ENCODE peak calls at places on chromosomes 1 and 21, in ten cellular contexts. Z is colonic mucosa; C is stimulated activated CD8-positive, alpha-beta memory T cell treated with anti-CD3 and anti-CD28 coated beads, Interleukin-15, amount 100 ng/mL, for 4 hours; U is stimulated activated naive CD8-positive, alpha-beta T cell treated with anti-CD3 and anti-CD28 coated beads, Interleukin-15, Interleukin-2, amounts not matched to agents 100 U/mL and 50 U/mL, for 24 hours; M is kidney epithelial cell; W is psoas muscle; B is fibroblast of mammary gland; F is ELR; D is mesenchymal stem cell; N is Daoy. A is an unnamed sample.

GRCh38 chr1:19045898-19046889 is 89.7 kb upstream of the IFFO2 start:
- DNase-seq in W (no peak), F (no peak), B (no peak), Z (no peak), M (no peak), C (no peak), U (no peak), N (peak), D (no peak), A (no peak)

GRCh38 chr1:184527402-184527801 is 140.6 kb downstream of the C1orf21 start:
- DNase-seq in N (no peak), C (no peak), B (no peak), M (no peak), U (no peak), F (no peak), W (no peak), Z (no peak), D (no peak), A (no peak)

GRCh38 chr1:67791686-67792475 is 41.4 kb downstream of the GNG12 start:
- DNase-seq in F (peak), Z (no peak), B (peak), N (peak), C (no peak), W (no peak), D (peak), M (peak), U (no peak), A (no peak)

GRCh38 chr1:109266965-109267364 is 16.0 kb downstream of the PSRC1 start:
- DNase-seq in B (peak), M (no peak), C (no peak), W (no peak), F (peak), D (no peak), N (peak), Z (no peak), U (no peak), A (no peak)

GRCh38 chr1:218069180-218069579 is 215.9 kb upstream of the RRP15 start:
- DNase-seq in D (no peak), N (no peak), M (no peak), C (no peak), Z (no peak), F (no peak), B (no peak), U (no peak), W (no peak), A (no peak)

GRCh38 chr1:207352560-207352959 is 31.1 kb downstream of the CD55 start:
- DNase-seq in N (no peak), D (no peak), M (no peak), C (no peak), B (no peak), F (no peak), U (no peak), Z (no peak), W (no peak), A (no peak)

GRCh38 chr1:162175393-162175792 is 105.9 kb downstream of the NOS1AP start:
- DNase-seq in M (no peak), N (no peak), Z (no peak), U (no peak), B (no peak), F (no peak), D (no peak), C (no peak), W (no peak), A (no peak)

GRCh38 chr1:154221815-154222081 is 993 bp downstream of the UBAP2L start:
- DNase-seq in N (peak), B (peak), F (peak), D (peak), C (no peak), U (no peak), Z (no peak), W (no peak), M (no peak), A (no peak)

GRCh38 chr1:28790384-28791035 is 21.5 kb upstream of the OPRD1 start:
- DNase-seq in W (no peak), U (no peak), F (no peak), D (no peak), N (no peak), M (no peak), B (peak), C (no peak), Z (no peak), A (no peak)

GRCh38 chr1:1406101-1406820 is 832 bp downstream of the MRPL20 start:
- DNase-seq in D (no peak), F (no peak), M (no peak), Z (no peak), C (no peak), N (no peak), W (no peak), U (peak), B (no peak), A (no peak)

GRCh38 chr1:231679109-231679508 is 52.5 kb downstream of the DISC1 start:
- DNase-seq in M (no peak), F (peak), B (no peak), N (peak), D (peak), C (no peak), Z (no peak), W (no peak), U (no peak), A (no peak)

GRCh38 chr1:204345425-204345824 is 14.3 kb downstream of the PLEKHA6 start:
- DNase-seq in C (no peak), U (no peak), M (no peak), N (no peak), F (no peak), Z (no peak), B (no peak), W (no peak), D (no peak), A (no peak)

GRCh38 chr1:38962560-38962959 is 20.9 kb upstream of the RHBDL2 start:
- DNase-seq in D (peak), M (no peak), F (peak), N (no peak), B (peak), Z (no peak), W (no peak), C (no peak), U (no peak), A (no peak)

GRCh38 chr21:38221594-38221993 is 35.2 kb upstream of the KCNJ15 start:
- DNase-seq in M (no peak), F (peak), C (no peak), B (peak), N (no peak), U (no peak), W (no peak), Z (no peak), D (no peak), A (no peak)

GRCh38 chr1:2787163-2787911 is 14.2 kb downstream of the TTC34 start:
- DNase-seq in F (no peak), B (no peak), Z (no peak), N (no peak), U (no peak), M (no peak), C (no peak), W (peak), D (no peak), A (no peak)

GRCh38 chr1:211944733-211945500 is 90.4 kb downstream of the INTS7 start:
- DNase-seq in B (peak), U (no peak), W (no peak), C (no peak), D (peak), F (peak), N (peak), M (peak), Z (peak), A (peak)

GRCh38 chr1:223609066-223609465 is 56.4 kb downstream of the CAPN8 start:
- DNase-seq in W (no peak), N (no peak), F (no peak), B (no peak), D (no peak), M (no peak), C (no peak), U (no peak), Z (no peak), A (no peak)

GRCh38 chr1:30732277-30732996 is 9.1 kb upstream of the MATN1 start:
- DNase-seq in M (peak), B (no peak), W (no peak), C (no peak), D (no peak), Z (no peak), U (no peak), F (peak), N (peak), A (no peak)

GRCh38 chr21:42245348-42246185 is 26.6 kb downstream of the ABCG1 start:
- DNase-seq in M (no peak), U (no peak), D (no peak), N (no peak), F (no peak), C (no peak), Z (no peak), W (no peak), B (no peak), A (peak)

GRCh38 chr1:34906225-34906624 is 23.2 kb downstream of the DLGAP3 start:
- DNase-seq in D (no peak), N (no peak), M (no peak), C (no peak), W (no peak), Z (no peak), U (no peak), F (no peak), B (no peak), A (no peak)

GRCh38 chr1:3021801-3022401 is 634 bp downstream of the ACTRT2 start:
- DNase-seq in B (no peak), W (no peak), M (no peak), N (no peak), D (no peak), U (no peak), C (no peak), F (no peak), Z (no peak), A (no peak)

GRCh38 chr1:101002551-101002950 is 23.0 kb downstream of the DPH5 start:
- DNase-seq in M (peak), B (peak), F (peak), C (no peak), Z (no peak), N (peak), W (no peak), U (no peak), D (no peak), A (no peak)

GRCh38 chr1:8406946-8407345 is 89.0 kb downstream of the SLC45A1 start:
- DNase-seq in Z (no peak), D (peak), U (no peak), N (no peak), M (no peak), C (no peak), F (no peak), W (no peak), B (no peak), A (no peak)

GRCh38 chr21:25872271-25872670 is 137.5 kb downstream of the GABPA start:
- DNase-seq in Z (no peak), F (no peak), N (no peak), B (no peak), D (no peak), W (no peak), C (no peak), M (no peak), U (no peak), A (no peak)

GRCh38 chr21:33801424-33802405 is 113.9 kb downstream of the ATP5PO start:
- DNase-seq in B (peak), M (peak), W (no peak), C (no peak), Z (no peak), F (peak), U (no peak), N (peak), D (peak), A (no peak)

GRCh38 chr1:36136535-36136934 is 11.5 kb upstream of the COL8A2 start:
- DNase-seq in M (no peak), Z (no peak), W (peak), C (no peak), N (peak), U (no peak), F (peak), B (peak), D (peak), A (no peak)

GRCh38 chr1:2374260-2375155 is 16.8 kb downstream of the MORN1 start:
- DNase-seq in B (no peak), D (no peak), U (no peak), W (no peak), F (no peak), M (no peak), Z (no peak), C (no peak), N (no peak), A (no peak)

GRCh38 chr1:196180847-196181593 is 427.2 kb downstream of the KCNT2 start:
- DNase-seq in C (no peak), W (no peak), D (peak), B (peak), F (peak), M (peak), U (no peak), N (peak), Z (no peak), A (no peak)

GRCh38 chr1:229953736-229954326 is 113.2 kb upstream of the GALNT2 start:
- DNase-seq in Z (no peak), U (no peak), D (no peak), B (no peak), N (no peak), C (no peak), M (no peak), F (no peak), W (no peak), A (no peak)

GRCh38 chr1:245133995-245134715 is 20.6 kb upstream of the KIF26B start:
- DNase-seq in Z (no peak), B (no peak), F (no peak), M (no peak), W (no peak), U (no peak), D (no peak), C (no peak), N (no peak), A (peak)